ENCODE peak calls at places on chromosomes 11 and 22, in four cellular contexts. Q, C, A and M are unnamed samples.

GRCh38 chr11:64969209-64969608 is 2.7 kb downstream of the MAJIN start:
- DNase-seq in A (peak; percentile 24), Q (peak; percentile 36), C (peak; percentile 91), M (no peak)

GRCh38 chr11:46475926-46476545 is 84.5 kb upstream of the CHRM4 start:
- DNase-seq in C (no peak), Q (no peak), A (no peak), M (no peak)

GRCh38 chr11:65059523-65059922 is 1.2 kb upstream of the NAALADL1 start:
- DNase-seq in Q (no peak), C (no peak), A (no peak), M (no peak)

GRCh38 chr11:92550411-92550810 is 325.8 kb downstream of the FAT3 start:
- DNase-seq in C (no peak), Q (peak; percentile 53), A (no peak), M (peak; percentile 65)

GRCh38 chr11:76233936-76234703 is 27.8 kb upstream of the WNT11 start:
- DNase-seq in Q (peak; percentile 68), C (no peak), A (no peak), M (peak; percentile 68)

GRCh38 chr11:103683581-103683980 is 352.9 kb upstream of the DDI1 start:
- DNase-seq in C (peak; percentile 20), Q (no peak), A (no peak), M (no peak)

GRCh38 chr22:50586416-50586815 is 3.8 kb upstream of the CHKB start:
- DNase-seq in C (no peak), A (no peak), Q (no peak), M (no peak)

GRCh38 chr22:43861529-43861928 is 784 bp downstream of the SULT4A1 start:
- DNase-seq in Q (no peak), A (no peak), C (no peak), M (no peak)

GRCh38 chr11:15969281-15969680 is 387.1 kb downstream of the SOX6 start:
- DNase-seq in C (peak; percentile 48), Q (peak; percentile 83), A (no peak), M (no peak)

GRCh38 chr22:48660795-48661740 is 1166.6 kb downstream of the BRD1 start:
- DNase-seq in Q (no peak), C (no peak), A (no peak), M (peak; percentile 14)

GRCh38 chr22:36734171-36735058 is 30.9 kb upstream of the CACNG2 start:
- DNase-seq in A (no peak), Q (no peak), C (peak; percentile 23), M (no peak)

GRCh38 chr11:2450321-2451041 is 5.7 kb downstream of the KCNQ1 start:
- DNase-seq in C (no peak), Q (no peak), A (no peak), M (no peak)

GRCh38 chr11:126716456-126717083 is 284.0 kb downstream of the KIRREL3 start:
- DNase-seq in A (peak; percentile 14), C (peak; percentile 48), Q (peak; percentile 54), M (peak; percentile 61)

GRCh38 chr11:72598901-72599300 is 75.3 kb downstream of the PDE2A start:
- DNase-seq in C (peak; percentile 33), A (no peak), Q (peak; percentile 27), M (peak; percentile 85)

GRCh38 chr22:38175206-38176118 is 6.2 kb downstream of the PLA2G6 start:
- DNase-seq in A (no peak), Q (no peak), C (no peak), M (no peak)

GRCh38 chr11:2663915-2664314 is 35.9 kb downstream of the KCNQ1OT1 start:
- DNase-seq in Q (no peak), A (no peak), C (no peak), M (no peak)

GRCh38 chr22:23562186-23562585 is 17.9 kb downstream of the IGLL1 start:
- DNase-seq in C (no peak), Q (no peak), A (no peak), M (no peak)

GRCh38 chr22:49176956-49177355 is 650.7 kb downstream of the BRD1 start:
- DNase-seq in A (no peak), C (no peak), Q (no peak), M (no peak)

GRCh38 chr11:2158966-2159365 is 2.0 kb downstream of the INS start:
- DNase-seq in A (no peak), C (no peak), Q (no peak), M (no peak)

GRCh38 chr11:975824-976223 is 50.2 kb downstream of the AP2A2 start:
- DNase-seq in C (no peak), Q (no peak), A (peak; percentile 19), M (peak; percentile 78)

GRCh38 chr11:61860054-61860903 is 31.1 kb downstream of the FADS3 start:
- DNase-seq in Q (peak; percentile 77), C (peak; percentile 20), A (no peak), M (no peak)

GRCh38 chr11:27703453-27703852 is 3.2 kb upstream of the BDNF start:
- DNase-seq in C (peak; percentile 53), A (no peak), Q (no peak), M (no peak)

GRCh38 chr11:75350743-75351540 is 519 bp downstream of the ARRB1 start:
- DNase-seq in C (peak; percentile 33), Q (no peak), A (no peak), M (peak; percentile 52)